ENCODE peak calls at places on chromosomes 12 and 14, in four cellular contexts. P is neural crest cell, D is progenitor cell of endocrine pancreas, M is suprapubic skin. V is an unnamed sample.

GRCh38 chr12:49903700-49904423 is at the start of gene FAIM2:
- DNase-seq in P (peak), D (no peak), M (no peak), V (peak)

GRCh38 chr14:75123991-75124390 is 2.9 kb downstream of the NEK9 start:
- DNase-seq in P (no peak), D (no peak), M (no peak), V (no peak)

GRCh38 chr12:47397664-47398281 is 308.1 kb downstream of the RPAP3 start:
- DNase-seq in P (no peak), D (no peak), M (no peak), V (no peak)

GRCh38 chr12:20483776-20484175 is 115.4 kb downstream of the PDE3A start:
- DNase-seq in P (no peak), D (no peak), M (no peak), V (no peak)

GRCh38 chr14:33134975-33135374 is 196.3 kb downstream of the NPAS3 start:
- DNase-seq in P (no peak), D (no peak), M (no peak), V (no peak)

GRCh38 chr12:69130064-69130463 is 109.3 kb upstream of the CPSF6 start:
- DNase-seq in P (no peak), D (no peak), M (no peak), V (no peak)

GRCh38 chr14:95523051-95523817 is 6.8 kb upstream of the SYNE3 start:
- DNase-seq in P (no peak), D (no peak), M (peak), V (no peak)

GRCh38 chr14:105897725-105898113 is 371.3 kb downstream of the TMEM121 start:
- DNase-seq in P (no peak), D (no peak), M (no peak), V (no peak)

GRCh38 chr12:113190761-113191160 is 5.2 kb downstream of the RITA1 start:
- DNase-seq in P (no peak), D (no peak), M (no peak), V (peak)

GRCh38 chr14:22598896-22599244 is 770 bp downstream of the ABHD4 start:
- DNase-seq in P (no peak), D (no peak), M (no peak), V (no peak)

GRCh38 chr12:57170408-57170807 is 23.0 kb upstream of the LRP1-AS start:
- DNase-seq in P (no peak), D (no peak), M (no peak), V (no peak)

GRCh38 chr14:100442473-100443260 is 119.5 kb downstream of the SLC25A47 start:
- DNase-seq in P (no peak), D (no peak), M (no peak), V (no peak)

GRCh38 chr14:57008534-57008933 is 198.3 kb upstream of the OTX2 start:
- DNase-seq in P (no peak), D (no peak), M (no peak), V (no peak)

GRCh38 chr12:104903648-104904423 is 54.3 kb downstream of the SLC41A2 start:
- DNase-seq in P (no peak), D (no peak), M (no peak), V (no peak)

GRCh38 chr12:7638764-7639570 is 26.7 kb downstream of the APOBEC1 start:
- DNase-seq in P (peak), D (peak), M (peak), V (peak)

GRCh38 chr14:31770271-31770670 is 209.1 kb downstream of the NUBPL start:
- DNase-seq in P (no peak), D (no peak), M (no peak), V (no peak)

GRCh38 chr12:88623777-88624548 is 43.7 kb upstream of the KITLG start:
- DNase-seq in P (no peak), D (no peak), M (no peak), V (no peak)

GRCh38 chr12:30796891-30797371 is 42.2 kb upstream of the CAPRIN2 start:
- DNase-seq in P (no peak), D (no peak), M (no peak), V (peak)

GRCh38 chr14:20652996-20653975 is 11.8 kb upstream of the OR6S1 start:
- DNase-seq in P (peak), D (no peak), M (no peak), V (no peak)

GRCh38 chr12:2477009-2477766 is 317.6 kb upstream of the FKBP4 start:
- DNase-seq in P (no peak), D (no peak), M (no peak), V (no peak)

GRCh38 chr12:68119250-68119649 is 40.3 kb downstream of the IFNG start:
- DNase-seq in P (no peak), D (no peak), M (no peak), V (peak)

GRCh38 chr14:51507556-51508511 is 143.9 kb upstream of the FRMD6 start:
- DNase-seq in P (no peak), D (no peak), M (peak), V (peak)

GRCh38 chr12:91986084-91986483 is 159.6 kb downstream of the BTG1 start:
- DNase-seq in P (no peak), D (no peak), M (no peak), V (no peak)

GRCh38 chr14:35336171-35337073 is 44.2 kb downstream of the PSMA6 start:
- DNase-seq in P (peak), D (no peak), M (peak), V (peak)

GRCh38 chr12:67792185-67792584 is 143.6 kb downstream of the DYRK2 start:
- DNase-seq in P (no peak), D (no peak), M (no peak), V (no peak)

GRCh38 chr12:113200016-113200797 is 14.7 kb downstream of the RITA1 start:
- DNase-seq in P (no peak), D (no peak), M (no peak), V (no peak)

GRCh38 chr12:24821691-24822090 is 127.2 kb downstream of the BCAT1 start:
- DNase-seq in P (no peak), D (no peak), M (no peak), V (no peak)

V was measured in SK-N-DZ.